ENCODE peak calls at places on chromosomes 2 and 18, in five cellular contexts. S, V, Y, L and U are unnamed samples.

GRCh38 chr2:180966378-180966777 is 14.0 kb upstream of the UBE2E3 start:
- DNase-seq in S (no peak), V (no peak), Y (no peak), L (no peak), U (no peak)

GRCh38 chr2:226446406-226447001 is 353.1 kb downstream of the IRS1 start:
- DNase-seq in S (peak), V (no peak), Y (no peak), L (no peak), U (no peak)

GRCh38 chr18:48949606-48950535 is 894 bp downstream of the SMAD7 start:
- DNase-seq in S (peak), V (peak), Y (peak), L (peak), U (peak)

GRCh38 chr2:102436284-102436683 is 13.3 kb downstream of the IL18RAP start:
- DNase-seq in S (peak), V (no peak), Y (no peak), L (no peak), U (no peak)

GRCh38 chr2:195489101-195489500 is 167.9 kb upstream of the SLC39A10 start:
- DNase-seq in S (peak), V (no peak), Y (no peak), L (no peak), U (no peak)

GRCh38 chr2:46299365-46300263 is 2.4 kb downstream of the EPAS1 start:
- DNase-seq in S (peak), V (peak), Y (peak), L (peak), U (peak)

GRCh38 chr2:99512081-99512480 is 22.3 kb upstream of the REV1 start:
- DNase-seq in S (no peak), V (no peak), Y (no peak), L (no peak), U (no peak)

GRCh38 chr2:26542194-26542455 is 64.2 kb upstream of the OTOF start:
- DNase-seq in S (no peak), V (no peak), Y (no peak), L (no peak), U (no peak)

GRCh38 chr2:55428258-55428657 is 8.6 kb upstream of the CCDC88A start:
- DNase-seq in S (no peak), V (no peak), Y (no peak), L (no peak), U (no peak)

GRCh38 chr2:96921561-96922303 is 51.9 kb upstream of the SEMA4C start:
- DNase-seq in S (no peak), V (no peak), Y (no peak), L (no peak), U (no peak)

GRCh38 chr18:77164762-77165485 is 32.3 kb upstream of the MBP start:
- DNase-seq in S (no peak), V (no peak), Y (no peak), L (no peak), U (no peak)

GRCh38 chr2:182415771-182416170 is 11.1 kb downstream of the PDE1A start:
- DNase-seq in S (no peak), V (no peak), Y (no peak), L (no peak), U (no peak)

GRCh38 chr2:127607399-127607908 is 38.5 kb upstream of the GPR17 start:
- DNase-seq in S (no peak), V (peak), Y (no peak), L (no peak), U (no peak)

GRCh38 chr2:240452471-240453256 is 17.2 kb downstream of the GPC1 start:
- DNase-seq in S (peak), V (peak), Y (peak), L (peak), U (peak)

GRCh38 chr18:58699551-58699950 is 28.3 kb downstream of the MALT1 start:
- DNase-seq in S (no peak), V (no peak), Y (no peak), L (no peak), U (no peak)

GRCh38 chr2:235688511-235689426 is 194.9 kb downstream of the AGAP1 start:
- DNase-seq in S (no peak), V (no peak), Y (no peak), L (no peak), U (no peak)

GRCh38 chr2:72000110-72000509 is 147.6 kb downstream of the CYP26B1 start:
- DNase-seq in S (no peak), V (peak), Y (no peak), L (peak), U (no peak)

GRCh38 chr18:58208207-58208944 is 164.3 kb downstream of the NEDD4L start:
- DNase-seq in S (peak), V (no peak), Y (no peak), L (no peak), U (no peak)

GRCh38 chr18:46607926-46608325 is 49.1 kb downstream of the LOXHD1 start:
- DNase-seq in S (no peak), V (no peak), Y (no peak), L (no peak), U (no peak)

DNA sequence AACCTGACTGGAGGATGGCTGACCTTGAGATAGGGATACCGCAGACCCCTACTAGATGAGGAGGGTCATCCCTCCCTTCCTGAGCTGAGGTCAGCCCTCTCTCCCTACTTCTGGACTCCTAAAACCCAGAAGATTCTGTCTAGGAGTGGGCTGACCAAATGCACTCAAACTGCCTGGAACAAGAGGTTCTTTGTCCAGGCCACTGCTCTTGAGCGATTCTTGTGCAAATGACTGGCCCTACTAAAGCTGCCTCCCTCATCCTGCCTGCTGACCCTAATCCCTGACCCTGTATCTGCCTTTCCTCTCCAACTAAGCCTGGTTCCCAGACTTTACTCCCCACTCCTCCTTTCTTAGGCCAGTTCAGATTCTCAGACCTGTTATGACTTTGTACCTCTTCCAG is 56.2 kb downstream of the EFR3B start:
- DNase-seq in S (no peak), V (no peak), Y (no peak), L (no peak), U (no peak)
- H4K91ac ChIP-seq in S (peak), V (no peak), Y (no peak), L (no peak), U (no peak)

DNA sequence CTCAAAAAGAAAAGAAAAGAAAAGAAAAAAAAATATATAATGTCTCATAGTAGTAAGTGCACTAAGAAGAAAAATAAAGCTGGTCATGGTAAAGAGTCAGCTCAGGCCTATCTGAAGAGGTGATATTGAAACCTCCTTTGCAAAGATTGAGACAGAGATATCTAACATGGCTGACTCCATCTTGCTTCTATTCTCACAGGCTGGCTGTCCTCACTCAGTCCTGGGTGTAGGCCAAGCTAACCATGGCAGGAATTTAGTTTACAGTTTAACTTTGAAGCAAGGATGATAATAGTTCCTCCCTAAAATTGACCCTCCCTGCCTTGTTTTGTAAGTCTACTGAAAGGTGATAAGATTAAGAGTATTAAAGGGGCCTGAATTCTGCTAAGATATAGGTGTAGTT is 195.5 kb upstream of the SESTD1 start:
- DNase-seq in S (no peak), V (no peak), Y (no peak), L (no peak), U (no peak)
- H2BK5ac ChIP-seq in S (peak), V (no peak), Y (no peak), L (no peak), U (no peak)

GRCh38 chr2:64922482-64923384 is 66.5 kb upstream of the SLC1A4 start:
- DNase-seq in S (no peak), V (no peak), Y (no peak), L (no peak), U (no peak)
- H3K9ac ChIP-seq in S (no peak), V (no peak), Y (no peak), L (no peak), U (no peak)

GRCh38 chr18:79760881-79761280 is 36.9 kb upstream of the KCNG2 start:
- DNase-seq in S (no peak), V (no peak), Y (no peak), L (no peak), U (no peak)
- H4K91ac ChIP-seq in S (no peak), V (no peak), Y (no peak), L (no peak), U (no peak)